ENCODE peak calls at places on chromosomes 4 and X, in four cellular contexts. A is fibroblast of lung, D is HL-60, X is HFFc6. M is an unnamed sample.
A peak's percentile ranks its signal among the peaks of the same experiment; 100 is the strongest.

GRCh38 chr4:188783160-188783559 is 643.9 kb downstream of the TRIML1 start:
- DNase-seq in D (no peak), X (no peak), A (no peak), M (no peak)

GRCh38 chrX:131306602-131307001 is 17.5 kb upstream of the IGSF1 start:
- DNase-seq in A (no peak), D (no peak), X (no peak), M (peak; percentile 15)

GRCh38 chrX:24594531-24594930 is 52.6 kb downstream of the PCYT1B start:
- DNase-seq in D (no peak), X (no peak), A (no peak), M (no peak)

GRCh38 chr4:69832326-69833030 is 27.5 kb downstream of the SULT1E1 start:
- DNase-seq in D (no peak), A (no peak), X (no peak), M (no peak)

GRCh38 chrX:153649178-153649914 is 2.3 kb downstream of the DUSP9 start:
- DNase-seq in X (no peak), A (no peak), D (no peak), M (no peak)

GRCh38 chr4:123621072-123621705 is 224.6 kb downstream of the SPRY1 start:
- DNase-seq in X (no peak), D (no peak), A (no peak), M (peak; percentile 71)

GRCh38 chr4:169253904-169254303 is 16.9 kb downstream of the SH3RF1 start:
- DNase-seq in D (no peak), A (peak; percentile 79), X (peak; percentile 83), M (peak; percentile 94)

GRCh38 chr4:81639248-81639647 is 167.5 kb upstream of the RASGEF1B start:
- DNase-seq in X (no peak), D (no peak), A (no peak), M (no peak)

GRCh38 chrX:14027031-14027430 is 2.7 kb downstream of the GEMIN8 start:
- DNase-seq in D (no peak), X (no peak), A (no peak), M (no peak)

GRCh38 chr4:7721984-7722551 is 217.6 kb downstream of the AFAP1 start:
- DNase-seq in X (no peak), D (no peak), A (peak; percentile 14), M (no peak)

GRCh38 chr4:142419712-142420111 is 426.4 kb downstream of the INPP4B start:
- DNase-seq in D (no peak), A (no peak), X (no peak), M (no peak)

GRCh38 chr4:25842229-25842840 is 20.5 kb downstream of the SEL1L3 start:
- DNase-seq in X (no peak), D (no peak), A (no peak), M (no peak)
- TF ChIP-seq CTCF in X (no peak), D (no peak), A (peak; percentile 8), M (no peak)

GRCh38 chrX:68719904-68720614 is 72.6 kb downstream of the STARD8 start:
- DNase-seq in X (no peak), A (peak; percentile 1), D (no peak), M (no peak)
- TF ChIP-seq CTCF in X (peak; percentile 52), A (no peak), D (no peak), M (peak; percentile 33)

DNA sequence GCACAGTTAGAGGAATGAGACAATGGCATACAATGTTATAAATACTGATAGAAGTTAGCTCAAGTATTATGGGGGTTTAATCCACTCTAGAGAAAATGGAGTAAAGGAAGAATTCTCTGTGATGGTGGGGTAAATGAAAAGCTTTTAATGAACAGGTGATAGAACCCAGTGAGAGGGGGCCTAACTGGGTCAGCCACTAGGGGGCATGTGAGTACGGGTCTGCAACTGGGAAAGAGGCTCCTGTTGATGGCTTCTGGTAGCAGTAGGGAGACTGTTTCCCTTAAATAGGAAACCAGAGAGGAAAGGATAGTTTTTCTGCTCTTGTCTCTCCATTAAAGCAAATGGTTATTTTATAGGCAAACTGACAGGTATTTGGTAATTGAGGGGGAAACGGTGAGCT is 132.8 kb upstream of the GPR101 start:
- DNase-seq in A (no peak), D (no peak), X (no peak), M (no peak)
- TF ChIP-seq CTCF in A (no peak), D (no peak), X (no peak), M (peak; percentile 25)

GRCh38 chr4:2241410-2242353 is at the start of the genes HAUS3 and POLN:
- DNase-seq in A (peak; percentile 97), X (peak; percentile 97), D (peak; percentile 94), M (peak; percentile 95)
- TF ChIP-seq CTCF in A (no peak), X (no peak), D (no peak), M (peak; percentile 5)

M was measured in astrocyte of the cerebellum.